ENCODE peak calls at places on chromosomes 5 and 9, in five cellular contexts. P is HCT116, T is SK-N-SH, A is HepG2, I is K562. Z is an unnamed sample.

GRCh38 chr5:123881791-123882244 is 369.8 kb downstream of the CSNK1G3 start:
- DNase-seq in T (peak), A (no peak), P (no peak), I (no peak), Z (no peak)

GRCh38 chr9:134344068-134344820 is 18.0 kb downstream of the RXRA start:
- DNase-seq in T (no peak), A (no peak), P (no peak), I (peak), Z (no peak)

GRCh38 chr5:171770153-171770552 is 15.5 kb upstream of the SMIM23 start:
- DNase-seq in A (no peak), T (no peak), P (no peak), I (no peak), Z (no peak)

GRCh38 chr5:54317511-54318260 is 7.3 kb upstream of the ARL15 start:
- DNase-seq in P (no peak), I (no peak), T (no peak), A (no peak), Z (no peak)

GRCh38 chr5:103450333-103451061 is 112.1 kb downstream of the NUDT12 start:
- DNase-seq in I (no peak), P (no peak), T (no peak), A (no peak), Z (no peak)

GRCh38 chr5:17167171-17167891 is 50.1 kb upstream of the BASP1 start:
- DNase-seq in T (no peak), P (no peak), A (no peak), I (no peak), Z (no peak)

GRCh38 chr5:95743877-95744276 is 12.7 kb downstream of the RHOBTB3 start:
- DNase-seq in I (no peak), P (no peak), A (no peak), T (no peak), Z (no peak)

GRCh38 chr5:164235176-164235914 is 729.9 kb downstream of the MAT2B start:
- DNase-seq in T (no peak), I (no peak), A (no peak), P (no peak), Z (no peak)

GRCh38 chr5:151695464-151695863 is 8.7 kb upstream of the SPARC start:
- DNase-seq in P (no peak), T (no peak), I (no peak), A (no peak), Z (no peak)

GRCh38 chr5:78536797-78537196 is 111.8 kb downstream of the LHFPL2 start:
- DNase-seq in T (no peak), I (no peak), P (no peak), A (no peak), Z (no peak)

GRCh38 chr5:168962323-168962722 is 338.6 kb downstream of the SLIT3 start:
- DNase-seq in T (no peak), I (no peak), P (no peak), A (no peak), Z (no peak)

GRCh38 chr9:36151306-36152210 is 15.0 kb downstream of the GLIPR2 start:
- DNase-seq in A (no peak), P (no peak), T (no peak), I (no peak), Z (peak)

GRCh38 chr9:119868694-119869093 is 499.5 kb upstream of the BRINP1 start:
- DNase-seq in P (no peak), T (peak), A (no peak), I (no peak), Z (no peak)

GRCh38 chr5:5483880-5484595 is 61.6 kb downstream of the ICE1 start:
- DNase-seq in I (no peak), P (no peak), A (no peak), T (no peak), Z (no peak)

GRCh38 chr5:74296685-74297084 is 343.8 kb downstream of the ENC1 start:
- DNase-seq in A (no peak), P (no peak), T (peak), I (no peak), Z (peak)

GRCh38 chr9:122821278-122821952 is 7.0 kb downstream of the PDCL start:
- DNase-seq in A (no peak), I (no peak), T (no peak), P (no peak), Z (no peak)

GRCh38 chr5:31639488-31640011 is 619 bp downstream of the PDZD2 start:
- DNase-seq in T (no peak), A (no peak), P (no peak), I (no peak), Z (no peak)

GRCh38 chr5:141492168-141492885 is 3.4 kb downstream of the PCDHGC5 start:
- DNase-seq in P (no peak), T (no peak), A (no peak), I (no peak), Z (no peak)

GRCh38 chr5:8726383-8727036 is 819.4 kb downstream of the SEMA5A start:
- DNase-seq in A (no peak), I (no peak), P (no peak), T (no peak), Z (no peak)

GRCh38 chr9:130183133-130183762 is 11.0 kb downstream of the NCS1 start:
- DNase-seq in P (no peak), A (peak), I (no peak), T (peak), Z (no peak)

GRCh38 chr9:119801311-119801710 is 432.1 kb upstream of the BRINP1 start:
- DNase-seq in T (no peak), P (no peak), I (no peak), A (no peak), Z (no peak)

GRCh38 chr5:97658116-97658900 is 475.3 kb upstream of the RIOK2 start:
- DNase-seq in T (no peak), A (no peak), I (no peak), P (no peak), Z (no peak)

GRCh38 chr5:168269950-168270349 is 21.5 kb upstream of the WWC1 start:
- DNase-seq in A (no peak), P (no peak), I (peak), T (peak), Z (no peak)

GRCh38 chr9:68668127-68668526 is 36.9 kb upstream of the PIP5K1B start:
- DNase-seq in P (no peak), A (no peak), T (no peak), I (no peak), Z (no peak)

GRCh38 chr9:401223-401622 is 186.6 kb downstream of the DOCK8 start:
- DNase-seq in T (no peak), I (no peak), P (no peak), A (no peak), Z (no peak)

GRCh38 chr9:95316794-95317118 is 753 bp downstream of the FANCC start:
- DNase-seq in I (peak), T (peak), P (peak), A (peak), Z (no peak)

GRCh38 chr5:6728011-6728794 is 15.0 kb downstream of the TENT4A start:
- DNase-seq in T (peak), A (no peak), P (no peak), I (no peak), Z (no peak)

GRCh38 chr9:36985061-36985768 is 48.9 kb downstream of the PAX5 start:
- DNase-seq in A (no peak), I (no peak), P (no peak), T (no peak), Z (no peak)

GRCh38 chr5:90221947-90222346 is 187.6 kb downstream of the CETN3 start:
- DNase-seq in P (no peak), I (no peak), A (no peak), T (no peak), Z (no peak)

GRCh38 chr5:172716796-172717313 is 54.1 kb downstream of the DUSP1 start:
- DNase-seq in I (peak), P (peak), T (peak), A (peak), Z (no peak)

GRCh38 chr9:38393128-38393809 is 767 bp downstream of the ALDH1B1 start:
- DNase-seq in A (no peak), T (peak), I (peak), P (no peak), Z (no peak)

GRCh38 chr9:132011896-132012295 is 67.8 kb downstream of the MED27 start:
- DNase-seq in A (no peak), I (no peak), T (no peak), P (no peak), Z (no peak)

GRCh38 chr5:123855630-123856029 is 343.7 kb downstream of the CSNK1G3 start:
- DNase-seq in A (no peak), I (no peak), T (no peak), P (no peak), Z (no peak)

GRCh38 chr9:133916159-133916541 is 76.0 kb downstream of the VAV2 start:
- DNase-seq in A (no peak), I (no peak), P (no peak), T (no peak), Z (no peak)

DNA sequence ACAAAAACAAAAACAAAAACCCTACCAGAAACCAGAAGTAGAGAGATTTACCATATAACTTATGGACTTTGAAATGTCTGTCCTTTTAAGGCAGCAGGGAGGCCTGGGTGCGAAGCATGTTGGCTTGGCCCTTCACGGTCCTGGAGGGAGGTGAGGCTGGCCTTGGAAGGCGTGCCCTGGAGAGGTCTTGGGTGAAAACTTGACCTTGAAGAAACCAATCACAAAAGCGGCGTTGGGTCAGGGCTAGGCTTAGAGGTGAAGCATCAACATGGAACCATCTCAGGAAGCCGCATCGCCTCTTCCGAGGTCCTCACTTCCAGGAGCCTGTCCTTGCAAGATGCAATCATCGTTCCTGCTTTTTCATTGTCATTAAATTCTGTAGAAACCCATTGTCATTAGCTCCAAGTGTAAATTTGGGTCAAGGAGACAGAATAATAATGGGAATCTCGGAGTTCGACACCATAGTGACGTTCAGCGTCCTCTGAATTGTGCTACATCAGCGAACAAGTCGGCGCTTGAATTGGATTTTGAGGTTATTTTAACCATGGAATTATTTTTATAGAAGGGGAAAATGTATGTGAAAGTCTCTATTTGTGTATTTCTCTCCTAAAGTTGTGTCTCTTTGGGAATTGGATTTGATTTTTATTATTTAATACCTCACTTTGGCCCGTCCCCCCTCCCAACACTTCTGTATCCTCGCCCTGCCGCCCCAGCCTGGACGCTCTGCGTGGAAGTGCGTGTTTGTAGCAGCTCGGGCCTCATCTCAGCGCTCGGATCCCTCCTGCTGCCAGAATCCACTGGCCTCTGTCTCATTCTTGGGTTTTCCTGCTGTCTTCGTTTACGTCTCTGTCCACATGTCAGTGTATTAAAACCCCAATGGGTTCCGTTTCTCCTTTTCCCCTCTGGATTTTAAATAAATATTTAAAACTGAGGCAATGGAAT is 11.1 kb upstream of the ORM1 start:
- DNase-seq in A (no peak), I (no peak), P (no peak), T (no peak), Z (no peak)
- TF ChIP-seq ZBTB33 in A (no peak), I (no peak), P (no peak), T (no peak), Z (no peak)

GRCh38 chr5:59218424-59219045 is 635.7 kb downstream of the RAB3C start:
- DNase-seq in A (peak), T (peak), I (no peak), P (no peak), Z (no peak)
- TF ChIP-seq ZBTB33 in A (no peak), T (no peak), I (no peak), P (no peak), Z (no peak)

GRCh38 chr9:124415852-124416484 is 726 bp upstream of the PSMB7 start:
- DNase-seq in P (no peak), I (peak), T (no peak), A (no peak), Z (no peak)
- TF ChIP-seq ZBTB33 in P (no peak), I (no peak), T (no peak), A (no peak), Z (peak)

GRCh38 chr5:143228597-143229293 is 174.7 kb downstream of the NR3C1 start:
- DNase-seq in T (no peak), A (no peak), I (no peak), P (no peak), Z (no peak)
- TF ChIP-seq ZBTB33 in T (no peak), A (no peak), I (no peak), P (no peak), Z (no peak)

GRCh38 chr5:110735545-110735944 is 3.3 kb upstream of the SLC25A46 start:
- DNase-seq in A (no peak), P (no peak), T (no peak), I (no peak), Z (no peak)

GRCh38 chr5:110734101-110734500 is 4.7 kb upstream of the SLC25A46 start:
- DNase-seq in T (no peak), I (no peak), A (no peak), P (no peak), Z (no peak)

GRCh38 chr5:110738812-110739651 is at the start of gene SLC25A46:
- DNase-seq in P (peak), A (peak), I (peak), T (peak), Z (peak)

GRCh38 chr5:110736763-110737162 is 2.0 kb upstream of the SLC25A46 start:
- DNase-seq in P (no peak), A (no peak), T (no peak), I (no peak), Z (no peak)

GRCh38 chr5:110738503-110738811 is 350 bp upstream of the SLC25A46 start:
- DNase-seq in P (no peak), T (peak), A (no peak), I (peak), Z (no peak)
- TF ChIP-seq ZBTB33 in P (no peak), T (no peak), A (no peak), I (no peak), Z (no peak)

GRCh38 chr5:140220032-140220697 is 45.2 kb downstream of the CYSTM1 start:
- DNase-seq in I (no peak), T (no peak), P (no peak), A (no peak), Z (peak)
- TF ChIP-seq ZBTB33 in I (no peak), T (no peak), P (no peak), A (no peak), Z (no peak)

DNA sequence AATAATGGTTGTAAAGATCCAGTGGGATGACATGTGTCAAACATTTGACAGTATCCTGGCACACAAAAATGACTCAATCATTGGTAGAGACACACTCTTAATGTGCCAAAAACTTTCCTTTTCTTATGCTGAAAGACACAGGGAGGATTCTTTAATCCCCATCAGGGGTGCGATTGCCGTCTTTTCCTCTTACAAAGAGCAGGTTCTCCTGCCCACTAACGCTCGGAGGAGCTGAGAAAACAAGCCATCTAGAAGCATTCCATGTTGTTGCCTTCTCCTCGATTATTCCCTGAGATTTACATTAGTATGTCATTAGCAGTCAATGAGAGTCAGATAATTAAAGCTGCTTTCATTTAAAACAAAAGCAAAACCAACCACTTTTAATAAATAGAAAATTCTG is 342.6 kb upstream of the CCNH start:
- DNase-seq in P (no peak), I (no peak), T (no peak), A (no peak), Z (no peak)
- TF ChIP-seq ZBTB33 in P (no peak), I (no peak), T (no peak), A (no peak), Z (no peak)

DNA sequence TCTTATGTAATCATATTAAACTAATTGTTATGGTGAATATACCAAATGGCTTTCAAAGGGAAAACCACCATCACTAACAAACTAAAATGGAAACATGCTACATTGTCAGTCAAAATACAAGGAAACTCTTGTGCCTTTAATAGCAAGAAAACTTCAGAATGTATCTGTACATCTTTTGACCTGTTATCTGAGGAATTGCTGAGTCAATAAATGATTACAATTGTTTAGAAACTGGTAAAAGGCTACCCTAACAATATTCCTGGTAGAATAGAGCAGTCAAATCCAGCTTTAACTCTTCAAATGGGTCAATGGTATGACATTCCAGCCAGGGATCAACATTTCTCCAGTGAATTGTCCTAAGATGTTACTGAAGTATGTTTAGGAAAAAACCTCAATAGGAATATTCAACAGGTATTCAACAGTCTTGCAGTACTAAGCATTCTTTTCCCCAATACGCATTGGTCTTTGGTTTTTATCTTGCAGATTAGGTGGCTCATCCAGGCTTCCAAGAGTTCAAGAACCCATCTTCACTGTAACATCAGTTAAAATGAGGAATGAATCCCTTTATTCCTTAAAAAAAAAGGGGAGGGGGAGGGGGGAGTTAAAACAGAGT is 52.4 kb downstream of the CSNK1A1 start:
- DNase-seq in I (no peak), P (no peak), A (no peak), T (no peak), Z (no peak)
- TF ChIP-seq ZBTB33 in I (no peak), P (no peak), A (no peak), T (no peak), Z (no peak)

Z was measured in GM12878.